ENCODE peak calls at places on chromosome 14, in six cellular contexts. Q, U, J, G, A and C are unnamed samples.

GRCh38 chr14:100898465-100898864 is 5.1 kb downstream of the RTL1 start:
- DNase-seq in A (no peak), G (no peak), Q (no peak), U (no peak), J (peak), C (no peak)

GRCh38 chr14:104085032-104085888 is at the start of gene ASPG:
- DNase-seq in J (no peak), Q (no peak), G (peak), U (no peak), A (peak), C (no peak)

GRCh38 chr14:57835751-57836150 is 30.1 kb downstream of the SLC35F4 start:
- DNase-seq in G (no peak), Q (no peak), J (no peak), U (no peak), A (no peak), C (no peak)

GRCh38 chr14:34554540-34555250 is 15.2 kb upstream of the EAPP start:
- DNase-seq in G (no peak), A (no peak), Q (peak), J (peak), U (no peak), C (no peak)

GRCh38 chr14:73100334-73100733 is 36.0 kb upstream of the PSEN1 start:
- DNase-seq in Q (no peak), G (no peak), A (no peak), U (no peak), J (no peak), C (no peak)

GRCh38 chr14:68941820-68942219 is 37.3 kb downstream of the ACTN1 start:
- DNase-seq in J (no peak), G (peak), Q (no peak), U (no peak), A (peak), C (no peak)

GRCh38 chr14:71130491-71131179 is 223.4 kb downstream of the PCNX1 start:
- DNase-seq in J (no peak), G (no peak), A (no peak), U (no peak), Q (no peak), C (no peak)

GRCh38 chr14:104249092-104249491 is 110.7 kb downstream of the KIF26A start:
- DNase-seq in J (no peak), U (no peak), Q (no peak), A (no peak), G (no peak), C (no peak)

GRCh38 chr14:56608682-56609081 is 29.1 kb downstream of the TMEM260 start:
- DNase-seq in A (no peak), U (no peak), G (no peak), Q (no peak), J (no peak), C (no peak)

GRCh38 chr14:79274641-79275366 is 936.5 kb downstream of the DIO2 start:
- DNase-seq in U (no peak), G (no peak), Q (no peak), A (no peak), J (no peak), C (no peak)

GRCh38 chr14:105495990-105496830 is 5.2 kb downstream of the TEDC1 start:
- DNase-seq in U (no peak), Q (no peak), A (no peak), G (no peak), J (no peak), C (no peak)

GRCh38 chr14:36227802-36228201 is 51.3 kb upstream of the PTCSC3 start:
- DNase-seq in J (no peak), U (no peak), Q (no peak), A (peak), G (no peak), C (no peak)

GRCh38 chr14:35385042-35385839 is 19.3 kb downstream of the NFKBIA start:
- DNase-seq in A (peak), J (peak), U (peak), Q (no peak), G (peak), C (peak)

GRCh38 chr14:24996930-24997329 is 53.0 kb downstream of the STXBP6 start:
- DNase-seq in U (no peak), A (no peak), J (no peak), G (no peak), Q (no peak), C (no peak)

GRCh38 chr14:104138098-104138890 is at the start of gene KIF26A:
- DNase-seq in G (peak), Q (no peak), A (peak), J (peak), U (no peak), C (no peak)

GRCh38 chr14:27559848-27560247 is 962.0 kb upstream of the NOVA1 start:
- DNase-seq in G (no peak), U (no peak), A (no peak), J (no peak), Q (no peak), C (no peak)

GRCh38 chr14:77372304-77372841 is 4.5 kb downstream of the TMED8 start:
- DNase-seq in U (no peak), Q (no peak), G (no peak), J (no peak), A (no peak), C (no peak)

GRCh38 chr14:79483472-79483871 is 727.8 kb downstream of the DIO2 start:
- DNase-seq in A (no peak), U (no peak), Q (no peak), G (no peak), J (no peak), C (no peak)

GRCh38 chr14:35558680-35559079 is 24.7 kb downstream of the INSM2 start:
- DNase-seq in J (no peak), Q (no peak), A (no peak), U (no peak), G (no peak), C (no peak)

GRCh38 chr14:63542231-63542999 is 762 bp downstream of the PPP2R5E start:
- DNase-seq in U (no peak), G (no peak), Q (peak), J (peak), A (peak), C (no peak)

GRCh38 chr14:22464422-22465142 is 124.4 kb downstream of the DAD1 start:
- DNase-seq in J (no peak), U (no peak), Q (no peak), A (no peak), G (no peak), C (no peak)

GRCh38 chr14:39322807-39323206 is 89.1 kb downstream of the MIA2 start:
- DNase-seq in J (no peak), U (no peak), G (no peak), A (no peak), Q (no peak), C (no peak)

GRCh38 chr14:26330982-26331381 is 266.9 kb downstream of the NOVA1 start:
- DNase-seq in J (peak), Q (no peak), G (no peak), A (no peak), U (no peak), C (no peak)

GRCh38 chr14:76810953-76811400 is 1.7 kb downstream of the ANGEL1 start:
- DNase-seq in J (peak), U (no peak), Q (no peak), G (no peak), A (peak), C (no peak)

GRCh38 chr14:55245657-55246268 is 25.5 kb upstream of the FBXO34 start:
- DNase-seq in A (peak), Q (no peak), J (peak), G (no peak), U (no peak), C (no peak)

GRCh38 chr14:95870772-95871171 is 5.9 kb upstream of the TUNAR start:
- DNase-seq in A (no peak), J (no peak), Q (no peak), U (no peak), G (no peak), C (no peak)

GRCh38 chr14:69101331-69101826 is 51.5 kb downstream of the DCAF5 start:
- DNase-seq in U (no peak), A (no peak), Q (no peak), G (no peak), J (peak), C (no peak)

GRCh38 chr14:82854851-82855250 is 1321.2 kb upstream of the SEL1L start:
- DNase-seq in A (no peak), J (no peak), Q (no peak), U (no peak), G (no peak), C (no peak)

GRCh38 chr14:58629273-58629672 is 8.5 kb upstream of the DACT1 start:
- DNase-seq in Q (no peak), A (no peak), G (no peak), U (no peak), J (no peak), C (no peak)

GRCh38 chr14:103500148-103500990 is 22.3 kb downstream of the CKB start:
- DNase-seq in A (peak), Q (peak), U (peak), G (peak), J (peak), C (peak)

GRCh38 chr14:104123879-104124278 is 14.5 kb upstream of the KIF26A start:
- DNase-seq in A (no peak), Q (no peak), G (no peak), J (no peak), U (no peak), C (no peak)

GRCh38 chr14:54593860-54594259 is 26.9 kb downstream of the SAMD4A start:
- DNase-seq in Q (no peak), G (no peak), J (no peak), A (no peak), U (no peak), C (no peak)

GRCh38 chr14:31090872-31091764 is 64.9 kb upstream of the STRN3 start:
- DNase-seq in J (peak), A (peak), Q (no peak), G (no peak), U (no peak), C (peak)

GRCh38 chr14:104109121-104109541 is 23.6 kb downstream of the ASPG start:
- DNase-seq in Q (no peak), G (peak), J (no peak), U (no peak), A (no peak), C (no peak)

GRCh38 chr14:50943943-50944646 is at the start of gene PYGL:
- DNase-seq in A (peak), J (peak), G (peak), U (peak), Q (peak), C (peak)

GRCh38 chr14:22994762-22995275 is 12.5 kb upstream of the AJUBA start:
- DNase-seq in J (peak), G (no peak), A (no peak), Q (peak), U (no peak), C (no peak)

GRCh38 chr14:24639270-24639669 is 5.3 kb upstream of the GZMB start:
- DNase-seq in G (no peak), J (no peak), A (no peak), U (no peak), Q (no peak), C (no peak)

GRCh38 chr14:54050759-54051158 is 94.1 kb upstream of the BMP4 start:
- DNase-seq in J (no peak), G (no peak), A (no peak), U (no peak), Q (no peak), C (no peak)

GRCh38 chr14:60893916-60894315 is 87.0 kb downstream of the TRMT5 start:
- DNase-seq in Q (no peak), U (no peak), J (no peak), A (no peak), G (no peak), C (no peak)

GRCh38 chr14:106879241-106879640 is 1352.9 kb downstream of the TMEM121 start:
- DNase-seq in A (peak), G (no peak), Q (peak), U (no peak), J (peak), C (no peak)

GRCh38 chr14:90331497-90332270 is at the start of gene NRDE2:
- DNase-seq in Q (peak), G (peak), U (peak), A (peak), J (peak), C (peak)
- TF ChIP-seq POLR2A in Q (peak), G (no peak), U (no peak), A (peak), J (no peak), C (peak)

GRCh38 chr14:21105095-21105494 is 4.2 kb downstream of the TMEM253 start:
- DNase-seq in A (no peak), J (no peak), U (no peak), Q (no peak), G (no peak), C (no peak)

GRCh38 chr14:21104448-21105060 is 3.7 kb downstream of the TMEM253 start:
- DNase-seq in Q (peak), G (peak), U (peak), A (peak), J (peak), C (peak)

GRCh38 chr14:21103165-21103709 is 2.4 kb downstream of the TMEM253 start:
- DNase-seq in G (no peak), J (no peak), A (no peak), Q (no peak), U (no peak), C (no peak)

GRCh38 chr14:21102472-21103164 is 1.8 kb downstream of the TMEM253 start:
- DNase-seq in G (no peak), U (no peak), J (peak), A (no peak), Q (no peak), C (no peak)

GRCh38 chr14:21103710-21104447 is 3.0 kb downstream of the TMEM253 start:
- DNase-seq in G (peak), Q (peak), A (peak), J (peak), U (peak), C (peak)
- TF ChIP-seq POLR2A in G (no peak), Q (peak), A (peak), J (peak), U (peak), C (peak)

DNA sequence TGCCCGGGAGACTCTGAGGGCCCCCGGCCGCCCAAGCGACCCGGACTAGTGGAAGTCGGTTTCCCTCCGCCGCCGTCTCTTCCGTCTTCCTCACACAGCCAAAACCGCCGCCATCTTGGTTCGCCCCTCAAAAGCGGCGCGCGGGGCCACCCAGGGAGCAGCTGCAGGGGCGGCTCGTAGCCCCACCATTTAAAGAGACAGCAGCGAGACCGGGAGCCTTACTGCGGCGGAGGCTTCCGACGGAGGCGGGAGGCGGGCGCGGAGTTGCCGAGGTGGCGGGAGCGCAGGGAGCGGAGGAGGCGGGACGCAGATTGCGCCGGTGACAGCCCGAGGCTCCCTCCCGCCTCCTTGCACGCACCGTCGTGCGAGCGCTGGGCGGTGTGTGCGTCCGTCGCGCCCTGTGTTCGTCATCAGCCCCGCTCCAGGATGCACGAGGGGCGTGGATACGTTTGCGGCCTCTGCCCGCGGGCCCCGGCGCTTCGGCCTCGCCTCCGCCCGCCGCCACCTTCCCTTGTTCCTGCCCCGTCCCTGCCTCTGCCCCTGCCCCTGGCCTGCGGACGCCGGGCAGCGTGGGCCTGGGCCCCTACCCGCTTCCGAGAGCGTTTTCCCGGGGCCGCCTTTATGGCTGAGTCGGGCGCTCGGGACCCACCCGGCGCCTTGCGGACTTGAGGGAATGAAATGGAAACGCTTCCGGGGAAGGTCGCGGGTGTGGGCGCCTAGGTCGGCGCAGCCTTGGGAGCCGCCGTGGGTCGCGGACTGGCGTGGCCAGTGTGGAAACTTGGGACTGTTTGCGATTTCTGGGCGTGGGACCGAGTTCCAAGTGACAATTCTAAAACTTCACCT is at the start of gene PPP4R3A:
- DNase-seq in J (peak), Q (peak), G (peak), U (peak), A (peak), C (peak)
- TF ChIP-seq POLR2A in J (peak), Q (peak), G (peak), U (peak), A (peak), C (peak)

DNA sequence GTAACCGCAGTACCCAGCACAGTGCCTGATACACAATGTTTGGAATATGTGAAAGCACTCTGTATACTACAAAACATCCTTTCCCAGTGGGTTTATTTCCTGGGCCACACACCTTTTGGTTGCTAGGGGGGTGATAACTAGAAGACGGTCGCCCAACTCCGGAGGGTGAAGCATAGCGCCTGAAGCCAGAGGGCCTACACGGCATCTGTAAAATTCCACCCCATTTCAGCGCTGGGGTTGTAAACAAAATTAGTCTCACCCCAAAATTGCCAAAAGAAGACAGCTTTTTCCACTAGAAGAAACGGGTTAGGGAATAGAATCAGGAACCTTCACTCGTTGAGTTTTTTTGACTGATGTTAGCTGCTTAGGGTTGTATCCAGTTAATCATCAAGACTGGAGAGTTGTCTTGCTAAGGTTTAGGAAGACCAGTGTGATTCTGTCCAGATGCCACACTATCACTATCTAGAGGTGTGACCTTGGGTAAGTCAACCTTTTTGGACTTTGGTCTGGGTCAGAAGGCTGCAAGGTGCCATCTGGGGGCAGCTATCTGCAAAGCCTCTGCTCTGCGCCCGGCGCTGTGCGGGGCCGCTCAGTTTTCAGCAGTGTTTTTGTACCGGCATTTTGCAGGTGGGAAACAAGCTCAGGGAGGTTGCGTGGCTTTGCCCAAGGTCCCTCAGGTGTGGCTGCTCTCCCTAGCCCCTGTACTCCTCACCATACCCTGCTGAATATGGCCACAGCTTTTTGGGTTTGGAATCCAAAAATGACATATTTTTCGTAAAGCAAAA is 1.3 kb downstream of the ZNF839 start:
- DNase-seq in Q (no peak), U (no peak), A (no peak), J (no peak), G (no peak), C (no peak)
- TF ChIP-seq POLR2A in Q (no peak), U (no peak), A (no peak), J (no peak), G (no peak), C (no peak)

GRCh38 chr14:81219821-81220487 is 805 bp downstream of the GTF2A1 start:
- DNase-seq in J (no peak), G (peak), A (peak), U (no peak), Q (no peak), C (no peak)

GRCh38 chr14:81220488-81220766 is 332 bp downstream of the GTF2A1 start:
- DNase-seq in A (no peak), J (no peak), Q (no peak), G (no peak), U (no peak), C (no peak)

GRCh38 chr14:81221579-81222102 is 882 bp upstream of the GTF2A1 start:
- DNase-seq in J (no peak), A (no peak), U (no peak), Q (peak), G (no peak), C (no peak)

GRCh38 chr14:81219210-81219820 is 1.4 kb downstream of the GTF2A1 start:
- DNase-seq in J (peak), G (peak), Q (peak), A (peak), U (peak), C (peak)

GRCh38 chr14:81220767-81221578 is at the start of gene GTF2A1:
- DNase-seq in G (peak), A (peak), Q (peak), U (peak), J (peak), C (peak)
- TF ChIP-seq POLR2A in G (peak), A (peak), Q (peak), U (peak), J (peak), C (peak)

DNA sequence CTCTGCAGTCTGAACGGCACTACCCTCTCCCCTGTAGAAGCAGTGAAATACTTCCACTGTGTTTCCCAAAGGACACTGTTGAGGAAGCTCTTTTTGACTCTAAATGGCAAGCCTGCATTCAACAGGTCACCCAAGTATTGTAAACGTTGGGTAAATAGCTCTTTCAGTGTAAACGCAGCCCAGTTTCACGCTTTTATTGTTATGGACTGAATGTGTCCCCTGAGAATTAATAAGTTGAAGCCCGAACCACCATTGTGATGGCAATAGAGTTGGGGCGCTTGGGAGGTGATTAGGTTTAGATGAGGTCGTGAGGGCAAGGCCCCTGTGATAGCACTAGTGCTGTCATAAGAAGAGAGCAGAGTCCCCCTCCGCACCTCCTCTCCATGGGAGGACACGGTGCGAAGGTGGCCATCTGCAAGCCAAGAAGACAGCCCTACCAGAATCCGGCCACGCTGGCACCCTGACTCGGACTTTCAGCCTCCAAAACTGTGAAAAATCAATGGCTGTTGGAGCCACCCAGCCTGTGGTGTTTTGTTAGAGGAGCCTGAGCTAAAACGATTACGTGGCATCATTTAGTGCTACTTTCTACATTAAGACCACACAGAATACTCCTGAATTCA is 1.1 kb downstream of the SERPINA10 start:
- DNase-seq in Q (no peak), G (no peak), A (no peak), J (no peak), U (no peak), C (no peak)
- TF ChIP-seq POLR2A in Q (no peak), G (no peak), A (no peak), J (no peak), U (no peak), C (no peak)